ENCODE peak calls at places on chromosomes 13 and 19, in five cellular contexts. One of them, this sample, is unnamed.

GRCh38 chr13:35789335-35790166 is 313.1 kb upstream of the MAB21L1 start:
- DNase-seq in CD4-positive, CD25-positive, alpha-beta regulatory T cell: peak
- DNase-seq in left colon: no peak
- DNase-seq in GOT3: no peak
- DNase-seq in NCI-H1436: peak
- DNase-seq in this sample: no peak

GRCh38 chr13:93151277-93151676 is 75.3 kb upstream of the GPC6 start:
- DNase-seq in GOT3: no peak
- DNase-seq in left colon: no peak
- DNase-seq in NCI-H1436: no peak
- DNase-seq in CD4-positive, CD25-positive, alpha-beta regulatory T cell: no peak
- DNase-seq in this sample: no peak

GRCh38 chr13:33193428-33193974 is 92.1 kb downstream of the STARD13 start:
- DNase-seq in left colon: no peak
- DNase-seq in CD4-positive, CD25-positive, alpha-beta regulatory T cell: no peak
- DNase-seq in NCI-H1436: no peak
- DNase-seq in GOT3: no peak
- DNase-seq in this sample: no peak

GRCh38 chr13:18212873-18213272 is 968.8 kb downstream of the TUBA3C start:
- DNase-seq in NCI-H1436: no peak
- DNase-seq in left colon: no peak
- DNase-seq in CD4-positive, CD25-positive, alpha-beta regulatory T cell: no peak
- DNase-seq in GOT3: no peak
- DNase-seq in this sample: no peak

GRCh38 chr13:95275322-95276118 is 25.7 kb downstream of the ABCC4 start:
- DNase-seq in NCI-H1436: peak
- DNase-seq in left colon: no peak
- DNase-seq in CD4-positive, CD25-positive, alpha-beta regulatory T cell: no peak
- DNase-seq in GOT3: no peak
- DNase-seq in this sample: no peak

GRCh38 chr13:101181076-101181685 is 235.1 kb downstream of the NALCN start:
- DNase-seq in CD4-positive, CD25-positive, alpha-beta regulatory T cell: no peak
- DNase-seq in GOT3: no peak
- DNase-seq in NCI-H1436: no peak
- DNase-seq in left colon: no peak
- DNase-seq in this sample: no peak

GRCh38 chr13:99859178-99860177 is 112.1 kb downstream of the ZIC5 start:
- DNase-seq in CD4-positive, CD25-positive, alpha-beta regulatory T cell: peak
- DNase-seq in NCI-H1436: no peak
- DNase-seq in GOT3: no peak
- DNase-seq in left colon: no peak
- DNase-seq in this sample: no peak

GRCh38 chr19:40089462-40089861 is 1.3 kb downstream of the ZNF780A start:
- DNase-seq in CD4-positive, CD25-positive, alpha-beta regulatory T cell: no peak
- DNase-seq in GOT3: no peak
- DNase-seq in left colon: no peak
- DNase-seq in NCI-H1436: no peak
- DNase-seq in this sample: no peak

GRCh38 chr19:6539514-6539913 is 8.7 kb downstream of the TNFSF9 start:
- DNase-seq in CD4-positive, CD25-positive, alpha-beta regulatory T cell: no peak
- DNase-seq in left colon: no peak
- DNase-seq in NCI-H1436: no peak
- DNase-seq in GOT3: no peak
- DNase-seq in this sample: no peak

GRCh38 chr19:44955500-44956439 is 590 bp downstream of the CLPTM1 start:
- DNase-seq in CD4-positive, CD25-positive, alpha-beta regulatory T cell: peak
- DNase-seq in NCI-H1436: no peak
- DNase-seq in left colon: no peak
- DNase-seq in GOT3: no peak
- DNase-seq in this sample: no peak

GRCh38 chr13:98254541-98254940 is 77.5 kb upstream of the RNF113B start:
- DNase-seq in CD4-positive, CD25-positive, alpha-beta regulatory T cell: no peak
- DNase-seq in NCI-H1436: no peak
- DNase-seq in GOT3: no peak
- DNase-seq in left colon: no peak
- DNase-seq in this sample: no peak

GRCh38 chr13:43368003-43368402 is 344.6 kb downstream of the DNAJC15 start:
- DNase-seq in left colon: no peak
- DNase-seq in CD4-positive, CD25-positive, alpha-beta regulatory T cell: peak
- DNase-seq in NCI-H1436: no peak
- DNase-seq in GOT3: no peak
- DNase-seq in this sample: no peak

GRCh38 chr13:94298346-94298745 is 181.1 kb downstream of the DCT start:
- DNase-seq in GOT3: no peak
- DNase-seq in CD4-positive, CD25-positive, alpha-beta regulatory T cell: no peak
- DNase-seq in left colon: no peak
- DNase-seq in NCI-H1436: no peak
- DNase-seq in this sample: no peak

GRCh38 chr13:75699062-75699461 is 62.9 kb downstream of the LMO7 start:
- DNase-seq in NCI-H1436: no peak
- DNase-seq in GOT3: no peak
- DNase-seq in left colon: no peak
- DNase-seq in CD4-positive, CD25-positive, alpha-beta regulatory T cell: no peak
- DNase-seq in this sample: no peak

GRCh38 chr13:74087304-74087703 is 46.9 kb downstream of the KLF12 start:
- DNase-seq in CD4-positive, CD25-positive, alpha-beta regulatory T cell: no peak
- DNase-seq in left colon: no peak
- DNase-seq in NCI-H1436: no peak
- DNase-seq in GOT3: no peak
- DNase-seq in this sample: no peak

GRCh38 chr13:46321494-46322225 is 65.4 kb downstream of the RUBCNL start:
- DNase-seq in NCI-H1436: peak
- DNase-seq in left colon: no peak
- DNase-seq in CD4-positive, CD25-positive, alpha-beta regulatory T cell: peak
- DNase-seq in GOT3: no peak
- DNase-seq in this sample: peak

GRCh38 chr19:7962644-7963268 is 19.3 kb upstream of the TIMM44 start:
- DNase-seq in CD4-positive, CD25-positive, alpha-beta regulatory T cell: no peak
- DNase-seq in NCI-H1436: no peak
- DNase-seq in GOT3: no peak
- DNase-seq in left colon: no peak
- DNase-seq in this sample: no peak

GRCh38 chr13:33434676-33435075 is 149.1 kb upstream of the STARD13 start:
- DNase-seq in NCI-H1436: no peak
- DNase-seq in CD4-positive, CD25-positive, alpha-beta regulatory T cell: no peak
- DNase-seq in GOT3: no peak
- DNase-seq in left colon: no peak
- DNase-seq in this sample: no peak

GRCh38 chr13:75927183-75927582 is 291.1 kb downstream of the LMO7 start:
- DNase-seq in GOT3: no peak
- DNase-seq in left colon: no peak
- DNase-seq in CD4-positive, CD25-positive, alpha-beta regulatory T cell: no peak
- DNase-seq in NCI-H1436: no peak
- DNase-seq in this sample: no peak

GRCh38 chr13:50677687-50678463 is 165.6 kb downstream of the DLEU7 start:
- DNase-seq in GOT3: no peak
- DNase-seq in left colon: no peak
- DNase-seq in NCI-H1436: no peak
- DNase-seq in CD4-positive, CD25-positive, alpha-beta regulatory T cell: no peak
- DNase-seq in this sample: no peak

GRCh38 chr19:41616785-41617621 is 9.9 kb downstream of the CEACAM4 start:
- DNase-seq in left colon: no peak
- DNase-seq in GOT3: no peak
- DNase-seq in CD4-positive, CD25-positive, alpha-beta regulatory T cell: no peak
- DNase-seq in NCI-H1436: no peak
- DNase-seq in this sample: no peak

GRCh38 chr19:10552596-10553053 is 8.9 kb downstream of the ATG4D start:
- DNase-seq in NCI-H1436: peak
- DNase-seq in left colon: no peak
- DNase-seq in CD4-positive, CD25-positive, alpha-beta regulatory T cell: no peak
- DNase-seq in GOT3: no peak
- DNase-seq in this sample: peak

GRCh38 chr13:28476919-28477708 is 17.8 kb downstream of the FLT1 start:
- DNase-seq in CD4-positive, CD25-positive, alpha-beta regulatory T cell: no peak
- DNase-seq in left colon: no peak
- DNase-seq in NCI-H1436: no peak
- DNase-seq in GOT3: no peak
- DNase-seq in this sample: no peak

GRCh38 chr13:98025480-98026025 is 72.1 kb downstream of the IPO5 start:
- DNase-seq in left colon: no peak
- DNase-seq in CD4-positive, CD25-positive, alpha-beta regulatory T cell: no peak
- DNase-seq in NCI-H1436: no peak
- DNase-seq in GOT3: no peak
- DNase-seq in this sample: no peak

GRCh38 chr19:33281296-33281926 is 20.9 kb downstream of the CEBPA start:
- DNase-seq in GOT3: no peak
- DNase-seq in left colon: no peak
- DNase-seq in NCI-H1436: no peak
- DNase-seq in CD4-positive, CD25-positive, alpha-beta regulatory T cell: no peak
- DNase-seq in this sample: no peak

GRCh38 chr19:42198676-42199439 is 18.6 kb downstream of the DEDD2 start:
- DNase-seq in GOT3: no peak
- DNase-seq in NCI-H1436: no peak
- DNase-seq in CD4-positive, CD25-positive, alpha-beta regulatory T cell: peak
- DNase-seq in left colon: peak
- DNase-seq in this sample: peak

GRCh38 chr19:46493236-46494114 is 2.2 kb downstream of the PNMA8B start:
- DNase-seq in GOT3: no peak
- DNase-seq in CD4-positive, CD25-positive, alpha-beta regulatory T cell: peak
- DNase-seq in left colon: no peak
- DNase-seq in NCI-H1436: no peak
- DNase-seq in this sample: peak

GRCh38 chr19:867855-868457 is 8.5 kb downstream of the CFD start:
- DNase-seq in left colon: no peak
- DNase-seq in GOT3: no peak
- DNase-seq in NCI-H1436: no peak
- DNase-seq in CD4-positive, CD25-positive, alpha-beta regulatory T cell: no peak
- DNase-seq in this sample: no peak

GRCh38 chr13:45269204-45269603 is 68.4 kb upstream of the KCTD4 start:
- DNase-seq in GOT3: no peak
- DNase-seq in NCI-H1436: no peak
- DNase-seq in CD4-positive, CD25-positive, alpha-beta regulatory T cell: no peak
- DNase-seq in left colon: no peak
- DNase-seq in this sample: no peak

This sample was measured in B cell.